ENCODE peak calls at places on chromosomes 7 and 10, in six cellular contexts. One of them, this sample, is unnamed.

GRCh38 chr10:100775866-100776265 is 30.5 kb downstream of the PAX2 start:
- DNase-seq in central memory CD8-positive, alpha-beta T cell: no peak
- DNase-seq in dorsolateral prefrontal cortex: no peak
- DNase-seq in HuH-7: no peak
- DNase-seq in NCI-H446: no peak
- DNase-seq in NCI-H1105: no peak
- DNase-seq in this sample: no peak

GRCh38 chr7:46257766-46258448 is 336.8 kb upstream of the IGFBP3 start:
- DNase-seq in NCI-H446: peak
- DNase-seq in dorsolateral prefrontal cortex: no peak
- DNase-seq in HuH-7: no peak
- DNase-seq in NCI-H1105: peak
- DNase-seq in central memory CD8-positive, alpha-beta T cell: no peak
- DNase-seq in this sample: no peak

GRCh38 chr10:80855348-80855971 is 317.8 kb downstream of the SH2D4B start:
- DNase-seq in NCI-H1105: no peak
- DNase-seq in central memory CD8-positive, alpha-beta T cell: no peak
- DNase-seq in NCI-H446: no peak
- DNase-seq in dorsolateral prefrontal cortex: no peak
- DNase-seq in HuH-7: peak
- DNase-seq in this sample: peak

GRCh38 chr7:131480384-131481315 is 75.8 kb downstream of the PODXL start:
- DNase-seq in HuH-7: peak
- DNase-seq in dorsolateral prefrontal cortex: no peak
- DNase-seq in NCI-H1105: no peak
- DNase-seq in NCI-H446: no peak
- DNase-seq in central memory CD8-positive, alpha-beta T cell: no peak
- DNase-seq in this sample: no peak

GRCh38 chr10:78255214-78255613 is 221.6 kb downstream of the RPS24 start:
- DNase-seq in central memory CD8-positive, alpha-beta T cell: no peak
- DNase-seq in HuH-7: no peak
- DNase-seq in NCI-H1105: no peak
- DNase-seq in dorsolateral prefrontal cortex: no peak
- DNase-seq in NCI-H446: no peak
- DNase-seq in this sample: no peak

GRCh38 chr7:155203882-155204691 is 93.6 kb upstream of the INSIG1 start:
- DNase-seq in central memory CD8-positive, alpha-beta T cell: no peak
- DNase-seq in HuH-7: no peak
- DNase-seq in dorsolateral prefrontal cortex: no peak
- DNase-seq in NCI-H1105: no peak
- DNase-seq in NCI-H446: no peak
- DNase-seq in this sample: no peak

GRCh38 chr7:91713669-91714068 is 166.8 kb downstream of the MTERF1 start:
- DNase-seq in central memory CD8-positive, alpha-beta T cell: no peak
- DNase-seq in HuH-7: no peak
- DNase-seq in NCI-H446: no peak
- DNase-seq in dorsolateral prefrontal cortex: no peak
- DNase-seq in NCI-H1105: no peak
- DNase-seq in this sample: no peak

GRCh38 chr7:133702078-133702477 is 425.1 kb upstream of the LRGUK start:
- DNase-seq in NCI-H1105: no peak
- DNase-seq in central memory CD8-positive, alpha-beta T cell: no peak
- DNase-seq in dorsolateral prefrontal cortex: no peak
- DNase-seq in NCI-H446: no peak
- DNase-seq in HuH-7: no peak
- DNase-seq in this sample: no peak

GRCh38 chr7:137985897-137986251 is 16.0 kb downstream of the CREB3L2 start:
- DNase-seq in HuH-7: no peak
- DNase-seq in central memory CD8-positive, alpha-beta T cell: no peak
- DNase-seq in dorsolateral prefrontal cortex: no peak
- DNase-seq in NCI-H446: no peak
- DNase-seq in NCI-H1105: no peak
- DNase-seq in this sample: no peak

GRCh38 chr10:75024971-75025523 is 86.4 kb upstream of the SAMD8 start:
- DNase-seq in HuH-7: no peak
- DNase-seq in NCI-H1105: no peak
- DNase-seq in dorsolateral prefrontal cortex: no peak
- DNase-seq in NCI-H446: no peak
- DNase-seq in central memory CD8-positive, alpha-beta T cell: no peak
- DNase-seq in this sample: no peak

GRCh38 chr7:816300-816750 is 16.0 kb upstream of the SUN1 start:
- DNase-seq in NCI-H1105: peak
- DNase-seq in NCI-H446: peak
- DNase-seq in HuH-7: peak
- DNase-seq in dorsolateral prefrontal cortex: peak
- DNase-seq in central memory CD8-positive, alpha-beta T cell: peak
- DNase-seq in this sample: peak

GRCh38 chr7:29337628-29338116 is 143.1 kb downstream of the CHN2 start:
- DNase-seq in NCI-H446: no peak
- DNase-seq in central memory CD8-positive, alpha-beta T cell: no peak
- DNase-seq in NCI-H1105: no peak
- DNase-seq in HuH-7: no peak
- DNase-seq in dorsolateral prefrontal cortex: no peak
- DNase-seq in this sample: no peak

GRCh38 chr7:135215180-135215579 is 3.9 kb upstream of the WDR91 start:
- DNase-seq in HuH-7: no peak
- DNase-seq in NCI-H1105: no peak
- DNase-seq in dorsolateral prefrontal cortex: no peak
- DNase-seq in NCI-H446: no peak
- DNase-seq in central memory CD8-positive, alpha-beta T cell: no peak
- DNase-seq in this sample: no peak

GRCh38 chr7:117412390-117412789 is 14.9 kb downstream of the ASZ1 start:
- DNase-seq in NCI-H446: no peak
- DNase-seq in HuH-7: no peak
- DNase-seq in dorsolateral prefrontal cortex: no peak
- DNase-seq in NCI-H1105: no peak
- DNase-seq in central memory CD8-positive, alpha-beta T cell: no peak
- DNase-seq in this sample: no peak

GRCh38 chr7:27168265-27168947 is 3.1 kb upstream of the HOXA9 start:
- DNase-seq in NCI-H446: peak
- DNase-seq in dorsolateral prefrontal cortex: no peak
- DNase-seq in NCI-H1105: peak
- DNase-seq in HuH-7: no peak
- DNase-seq in central memory CD8-positive, alpha-beta T cell: no peak
- DNase-seq in this sample: no peak

GRCh38 chr7:92740713-92741126 is 95.7 kb downstream of the CDK6 start:
- DNase-seq in NCI-H1105: no peak
- DNase-seq in NCI-H446: no peak
- DNase-seq in dorsolateral prefrontal cortex: no peak
- DNase-seq in central memory CD8-positive, alpha-beta T cell: no peak
- DNase-seq in HuH-7: no peak
- DNase-seq in this sample: no peak